ENCODE peak calls at places on chromosome 22, in seven cellular contexts. M, Q, X, D, A, S and U are unnamed samples.

GRCh38 chr22:28855355-28856094 is 27.8 kb upstream of the ZNRF3 start:
- DNase-seq in D (peak), Q (peak), X (peak), S (no peak), A (peak), M (peak), U (peak)

GRCh38 chr22:47034905-47035419 is 272.5 kb downstream of the TBC1D22A start:
- DNase-seq in S (no peak), X (no peak), A (no peak), D (no peak), Q (peak), M (no peak), U (no peak)

GRCh38 chr22:16955678-16956210 is 52.3 kb downstream of the GAB4 start:
- DNase-seq in S (no peak), Q (no peak), D (peak), A (no peak), X (peak), M (no peak), U (no peak)

GRCh38 chr22:40728731-40729189 is 49.5 kb downstream of the MCHR1 start:
- DNase-seq in D (peak), X (peak), A (peak), M (no peak), S (peak), Q (no peak), U (peak)

GRCh38 chr22:29117799-29118477 is 45.1 kb downstream of the KREMEN1 start:
- DNase-seq in A (no peak), Q (no peak), S (no peak), D (no peak), M (no peak), X (no peak), U (no peak)

GRCh38 chr22:25492950-25493790 is 71.3 kb upstream of the GRK3 start:
- DNase-seq in X (peak), M (no peak), Q (peak), S (no peak), A (no peak), D (no peak), U (no peak)

GRCh38 chr22:46737105-46737975 is 712 bp downstream of the CERK start:
- DNase-seq in Q (peak), A (no peak), S (peak), D (no peak), M (no peak), X (no peak), U (no peak)

GRCh38 chr22:37221424-37222336 is 9.4 kb upstream of the SSTR3 start:
- DNase-seq in X (no peak), Q (no peak), D (no peak), S (no peak), A (no peak), M (no peak), U (no peak)

GRCh38 chr22:30694171-30694637 is 470 bp upstream of the OSBP2 start:
- DNase-seq in D (peak), A (peak), S (peak), M (no peak), Q (peak), X (peak), U (peak)

GRCh38 chr22:30878516-30879365 is 89.8 kb downstream of the MORC2 start:
- DNase-seq in D (no peak), M (no peak), S (no peak), X (no peak), Q (peak), A (no peak), U (no peak)

GRCh38 chr22:17647996-17648395 is 9.4 kb downstream of the BCL2L13 start:
- DNase-seq in D (no peak), X (no peak), M (no peak), S (no peak), Q (no peak), A (no peak), U (no peak)

GRCh38 chr22:42001127-42001526 is 2.5 kb downstream of the WBP2NL start:
- DNase-seq in M (no peak), S (no peak), X (no peak), D (no peak), Q (no peak), A (no peak), U (no peak)

GRCh38 chr22:41780714-41781507 is 19.6 kb upstream of the CCDC134 start:
- DNase-seq in A (peak), D (no peak), M (no peak), Q (no peak), X (no peak), S (peak), U (no peak)

GRCh38 chr22:28072066-28072465 is 153.0 kb upstream of the PITPNB start:
- DNase-seq in X (no peak), M (no peak), Q (no peak), A (no peak), S (no peak), D (no peak), U (no peak)

GRCh38 chr22:21055564-21055834 is 9.8 kb downstream of the LRRC74B start:
- DNase-seq in S (no peak), Q (no peak), M (no peak), D (no peak), X (no peak), A (no peak), U (no peak)

GRCh38 chr22:45648320-45649070 is 23.1 kb upstream of the ATXN10 start:
- DNase-seq in A (no peak), Q (no peak), D (no peak), M (no peak), S (no peak), X (no peak), U (no peak)

GRCh38 chr22:37472418-37473006 is 13.7 kb downstream of the MFNG start:
- DNase-seq in D (no peak), M (no peak), S (no peak), X (peak), Q (peak), A (peak), U (peak)

GRCh38 chr22:27732391-27732790 is 69.2 kb downstream of the MN1 start:
- DNase-seq in A (no peak), D (no peak), Q (no peak), M (no peak), S (no peak), X (no peak), U (no peak)

GRCh38 chr22:45731041-45731797 is 59.6 kb downstream of the ATXN10 start:
- DNase-seq in S (no peak), D (no peak), Q (no peak), M (no peak), X (no peak), A (no peak), U (peak)

GRCh38 chr22:16912281-16912680 is 87.1 kb upstream of the XKR3 start:
- DNase-seq in A (no peak), D (no peak), M (no peak), X (no peak), Q (no peak), S (no peak), U (no peak)

GRCh38 chr22:45966320-45966891 is 10.6 kb downstream of the WNT7B start:
- DNase-seq in S (no peak), D (peak), Q (peak), M (no peak), A (no peak), X (peak), U (no peak)